ENCODE peak calls at places on chromosomes 7 and 10, in seven cellular contexts. One of them, this sample, is unnamed.

GRCh38 chr10:88004451-88004850 is 141.0 kb downstream of the PTEN start:
- DNase-seq in H1: no peak
- DNase-seq in A549: no peak
- DNase-seq in K562: no peak
- DNase-seq in HCT116: no peak
- DNase-seq in HepG2: no peak
- DNase-seq in IMR-90: peak; percentile 49
- DNase-seq in this sample: no peak

GRCh38 chr7:36086571-36086970 is 66.5 kb upstream of the EEPD1 start:
- DNase-seq in A549: no peak
- DNase-seq in HepG2: no peak
- DNase-seq in K562: no peak
- DNase-seq in IMR-90: no peak
- DNase-seq in HCT116: no peak
- DNase-seq in H1: no peak
- DNase-seq in this sample: no peak

GRCh38 chr10:101303087-101303753 is 50.7 kb upstream of the BTRC start:
- DNase-seq in H1: no peak
- DNase-seq in IMR-90: no peak
- DNase-seq in HepG2: no peak
- DNase-seq in HCT116: no peak
- DNase-seq in A549: no peak
- DNase-seq in K562: no peak
- DNase-seq in this sample: no peak

GRCh38 chr10:125006921-125007391 is 65.0 kb downstream of the ZRANB1 start:
- DNase-seq in HepG2: no peak
- DNase-seq in A549: no peak
- DNase-seq in HCT116: no peak
- DNase-seq in K562: no peak
- DNase-seq in IMR-90: peak; percentile 46
- DNase-seq in H1: no peak
- DNase-seq in this sample: peak; percentile 92

GRCh38 chr10:36880898-36881297 is 244.5 kb upstream of the ANKRD30A start:
- DNase-seq in H1: no peak
- DNase-seq in HCT116: no peak
- DNase-seq in K562: no peak
- DNase-seq in A549: peak; percentile 6
- DNase-seq in IMR-90: peak; percentile 56
- DNase-seq in HepG2: peak; percentile 21
- DNase-seq in this sample: peak; percentile 23

GRCh38 chr7:108451296-108451848 is 4.9 kb downstream of the NRCAM start:
- DNase-seq in HCT116: no peak
- DNase-seq in H1: no peak
- DNase-seq in IMR-90: no peak
- DNase-seq in HepG2: no peak
- DNase-seq in A549: no peak
- DNase-seq in K562: no peak
- DNase-seq in this sample: no peak

GRCh38 chr7:106812027-106812643 is 52.9 kb upstream of the PIK3CG start:
- DNase-seq in IMR-90: no peak
- DNase-seq in HepG2: no peak
- DNase-seq in HCT116: no peak
- DNase-seq in H1: no peak
- DNase-seq in K562: no peak
- DNase-seq in A549: no peak
- DNase-seq in this sample: no peak

GRCh38 chr7:47366960-47367359 is 215.0 kb downstream of the TNS3 start:
- DNase-seq in K562: no peak
- DNase-seq in HepG2: no peak
- DNase-seq in IMR-90: no peak
- DNase-seq in HCT116: no peak
- DNase-seq in A549: no peak
- DNase-seq in H1: no peak
- DNase-seq in this sample: no peak

GRCh38 chr10:121831777-121832176 is 96.1 kb downstream of the ATE1 start:
- DNase-seq in K562: no peak
- DNase-seq in IMR-90: peak; percentile 4
- DNase-seq in HCT116: no peak
- DNase-seq in A549: no peak
- DNase-seq in HepG2: no peak
- DNase-seq in H1: no peak
- DNase-seq in this sample: no peak

GRCh38 chr10:30111340-30111980 is 52.1 kb upstream of the JCAD start:
- DNase-seq in HepG2: no peak
- DNase-seq in K562: no peak
- DNase-seq in H1: no peak
- DNase-seq in A549: no peak
- DNase-seq in IMR-90: peak; percentile 89
- DNase-seq in HCT116: no peak
- DNase-seq in this sample: no peak

GRCh38 chr7:128098629-128099028 is 67.4 kb upstream of the LRRC4 start:
- DNase-seq in HepG2: no peak
- DNase-seq in IMR-90: no peak
- DNase-seq in A549: no peak
- DNase-seq in H1: no peak
- DNase-seq in K562: no peak
- DNase-seq in HCT116: no peak
- DNase-seq in this sample: no peak

GRCh38 chr7:84701524-84702306 is 485.1 kb downstream of the SEMA3D start:
- DNase-seq in IMR-90: peak; percentile 98
- DNase-seq in K562: peak; percentile 17
- DNase-seq in HepG2: peak; percentile 12
- DNase-seq in A549: peak; percentile 53
- DNase-seq in H1: no peak
- DNase-seq in HCT116: peak; percentile 94
- DNase-seq in this sample: no peak

GRCh38 chr10:88763441-88763840 is 3.6 kb downstream of the LIPN start:
- DNase-seq in HepG2: no peak
- DNase-seq in A549: no peak
- DNase-seq in H1: no peak
- DNase-seq in IMR-90: no peak
- DNase-seq in K562: no peak
- DNase-seq in HCT116: no peak
- DNase-seq in this sample: no peak

GRCh38 chr10:29131952-29132820 is 156.7 kb upstream of the LYZL1 start:
- DNase-seq in IMR-90: peak; percentile 19
- DNase-seq in A549: no peak
- DNase-seq in H1: no peak
- DNase-seq in HepG2: peak; percentile 36
- DNase-seq in HCT116: no peak
- DNase-seq in K562: peak; percentile 89
- DNase-seq in this sample: no peak

GRCh38 chr10:6759961-6760360 is 179.9 kb upstream of the PRKCQ start:
- DNase-seq in H1: no peak
- DNase-seq in HCT116: no peak
- DNase-seq in K562: no peak
- DNase-seq in HepG2: no peak
- DNase-seq in IMR-90: no peak
- DNase-seq in A549: no peak
- DNase-seq in this sample: no peak

GRCh38 chr7:155058861-155059355 is 11.2 kb upstream of the HTR5A start:
- DNase-seq in HCT116: no peak
- DNase-seq in HepG2: no peak
- DNase-seq in K562: no peak
- DNase-seq in A549: no peak
- DNase-seq in IMR-90: no peak
- DNase-seq in H1: no peak
- DNase-seq in this sample: no peak

GRCh38 chr10:810351-810846 is 120.9 kb upstream of the DIP2C start:
- DNase-seq in HepG2: no peak
- DNase-seq in A549: no peak
- DNase-seq in HCT116: no peak
- DNase-seq in K562: no peak
- DNase-seq in IMR-90: peak; percentile 49
- DNase-seq in H1: no peak
- DNase-seq in this sample: peak; percentile 71

GRCh38 chr7:150755473-150756099 is 18.4 kb downstream of the GIMAP5 start:
- DNase-seq in HepG2: no peak
- DNase-seq in IMR-90: no peak
- DNase-seq in HCT116: no peak
- DNase-seq in K562: no peak
- DNase-seq in H1: no peak
- DNase-seq in A549: no peak
- DNase-seq in this sample: no peak

GRCh38 chr10:43000021-43000411 is 76.9 kb upstream of the RET start:
- DNase-seq in IMR-90: no peak
- DNase-seq in HepG2: no peak
- DNase-seq in K562: no peak
- DNase-seq in H1: no peak
- DNase-seq in A549: no peak
- DNase-seq in HCT116: no peak
- DNase-seq in this sample: no peak

GRCh38 chr7:114988755-114989154 is 66.9 kb downstream of the MDFIC start:
- DNase-seq in K562: no peak
- DNase-seq in IMR-90: peak; percentile 83
- DNase-seq in H1: no peak
- DNase-seq in A549: peak; percentile 18
- DNase-seq in HCT116: no peak
- DNase-seq in HepG2: no peak
- DNase-seq in this sample: no peak

GRCh38 chr7:87876759-87877234 is 504 bp downstream of the DBF4 start:
- DNase-seq in IMR-90: peak; percentile 61
- DNase-seq in K562: peak; percentile 58
- DNase-seq in HCT116: no peak
- DNase-seq in HepG2: peak; percentile 41
- DNase-seq in A549: peak; percentile 43
- DNase-seq in H1: no peak
- DNase-seq in this sample: peak; percentile 77

GRCh38 chr7:87344446-87344845 is 1.0 kb upstream of the CROT start:
- DNase-seq in A549: no peak
- DNase-seq in H1: no peak
- DNase-seq in HCT116: no peak
- DNase-seq in HepG2: no peak
- DNase-seq in IMR-90: no peak
- DNase-seq in K562: no peak
- DNase-seq in this sample: no peak

GRCh38 chr7:94511763-94512162 is 2.2 kb downstream of the CASD1 start:
- DNase-seq in HCT116: no peak
- DNase-seq in IMR-90: peak; percentile 13
- DNase-seq in A549: no peak
- DNase-seq in H1: no peak
- DNase-seq in HepG2: no peak
- DNase-seq in K562: no peak
- DNase-seq in this sample: no peak

GRCh38 chr7:13165854-13166253 is 478.4 kb downstream of the ARL4A start:
- DNase-seq in A549: no peak
- DNase-seq in H1: no peak
- DNase-seq in HepG2: no peak
- DNase-seq in IMR-90: no peak
- DNase-seq in HCT116: no peak
- DNase-seq in K562: no peak
- DNase-seq in this sample: no peak

GRCh38 chr10:123743441-123744225 is 77.5 kb downstream of the GPR26 start:
- DNase-seq in HCT116: no peak
- DNase-seq in IMR-90: no peak
- DNase-seq in HepG2: no peak
- DNase-seq in A549: no peak
- DNase-seq in H1: no peak
- DNase-seq in K562: no peak
- DNase-seq in this sample: peak; percentile 72
- TF ChIP-seq RAD21 in HCT116: no peak
- TF ChIP-seq RAD21 in IMR-90: no peak
- TF ChIP-seq RAD21 in HepG2: no peak
- TF ChIP-seq RAD21 in A549: no peak
- TF ChIP-seq RAD21 in H1: no peak
- TF ChIP-seq RAD21 in K562: no peak
- TF ChIP-seq RAD21 in this sample: peak; percentile 12

GRCh38 chr7:130917669-130918128 is 183.7 kb upstream of the KLF14 start:
- DNase-seq in K562: no peak
- DNase-seq in A549: no peak
- DNase-seq in IMR-90: peak; percentile 87
- DNase-seq in HCT116: no peak
- DNase-seq in H1: no peak
- DNase-seq in HepG2: no peak
- DNase-seq in this sample: no peak
- H3K4me3 ChIP-seq in K562: no peak overlapping the region
- H3K4me3 ChIP-seq in A549: peak overlapping the region; percentile 18
- H3K4me3 ChIP-seq in IMR-90: peak overlapping the region; percentile 23
- H3K4me3 ChIP-seq in HCT116: no peak overlapping the region
- H3K4me3 ChIP-seq in H1: no peak overlapping the region
- H3K4me3 ChIP-seq in HepG2: peak overlapping the region; percentile 60
- H3K4me3 ChIP-seq in this sample: no peak overlapping the region

DNA sequence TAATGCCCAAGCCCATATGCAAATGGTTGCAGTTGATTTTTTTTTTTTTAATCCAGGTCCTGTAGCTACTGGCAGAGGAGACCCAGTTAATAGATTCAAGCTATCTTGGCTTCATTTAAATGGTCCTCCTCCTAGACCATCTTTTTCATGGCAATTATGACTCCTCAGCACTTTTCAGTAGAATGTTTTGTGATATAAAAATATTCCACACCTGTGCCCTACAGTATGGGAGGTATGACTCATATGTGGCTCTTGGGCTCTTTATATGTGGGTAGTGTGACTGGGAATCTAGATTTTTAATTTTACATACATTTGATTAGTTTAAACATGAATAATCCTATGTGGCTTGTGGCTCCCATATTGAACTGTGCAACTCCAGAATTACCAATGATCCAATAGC is 80.1 kb downstream of the ITGB1 start:
- DNase-seq in HepG2: no peak
- DNase-seq in IMR-90: no peak
- DNase-seq in A549: no peak
- DNase-seq in HCT116: no peak
- DNase-seq in H1: no peak
- DNase-seq in K562: no peak
- DNase-seq in this sample: no peak
- TF ChIP-seq RAD21 in HepG2: no peak
- TF ChIP-seq RAD21 in IMR-90: no peak
- TF ChIP-seq RAD21 in A549: no peak
- TF ChIP-seq RAD21 in HCT116: no peak
- TF ChIP-seq RAD21 in H1: no peak
- TF ChIP-seq RAD21 in K562: no peak
- TF ChIP-seq RAD21 in this sample: no peak

GRCh38 chr10:77634939-77635338 is 2.7 kb downstream of the KCNMA1 start:
- DNase-seq in H1: no peak
- DNase-seq in HepG2: no peak
- DNase-seq in A549: no peak
- DNase-seq in K562: no peak
- DNase-seq in IMR-90: no peak
- DNase-seq in HCT116: no peak
- DNase-seq in this sample: no peak
- H3K4me3 ChIP-seq in H1: no peak overlapping the region
- H3K4me3 ChIP-seq in HepG2: no peak overlapping the region
- H3K4me3 ChIP-seq in A549: no peak overlapping the region
- H3K4me3 ChIP-seq in K562: no peak overlapping the region
- H3K4me3 ChIP-seq in IMR-90: no peak overlapping the region
- H3K4me3 ChIP-seq in HCT116: no peak overlapping the region
- H3K4me3 ChIP-seq in this sample: peak overlapping the region; percentile 84

DNA sequence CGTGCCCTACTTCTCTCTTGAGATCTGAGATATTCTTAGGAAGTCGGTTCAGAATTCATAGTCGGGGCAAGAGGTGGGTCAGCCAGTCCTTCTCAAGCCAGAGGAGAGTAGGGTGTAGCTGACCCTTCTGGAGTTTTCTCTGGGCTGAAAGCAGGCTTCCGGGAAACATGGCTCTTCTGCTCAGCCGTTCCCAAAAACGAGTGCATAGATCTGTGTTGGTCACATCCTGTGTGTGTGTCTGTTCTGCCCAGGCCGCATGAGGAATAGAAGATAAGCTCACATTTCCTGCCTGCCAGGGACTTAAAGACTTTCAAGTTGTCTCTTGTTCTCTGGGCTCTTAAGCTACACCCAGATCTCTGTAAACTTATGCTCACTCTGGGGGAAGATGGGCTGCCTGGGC is 168.1 kb upstream of the ITGB1 start:
- DNase-seq in A549: no peak
- DNase-seq in IMR-90: peak; percentile 64
- DNase-seq in H1: no peak
- DNase-seq in K562: peak; percentile 12
- DNase-seq in HepG2: no peak
- DNase-seq in HCT116: no peak
- DNase-seq in this sample: no peak
- TF ChIP-seq RAD21 in A549: no peak
- TF ChIP-seq RAD21 in IMR-90: no peak
- TF ChIP-seq RAD21 in H1: no peak
- TF ChIP-seq RAD21 in K562: no peak
- TF ChIP-seq RAD21 in HepG2: no peak
- TF ChIP-seq RAD21 in HCT116: no peak
- TF ChIP-seq RAD21 in this sample: no peak

This sample was measured in SK-N-SH.